ENCODE peak calls at places on chromosomes 3 and 15, in seven cellular contexts. A is breast epithelium, Q is fibroblast of lung, S is GM23338, V is endothelial cell of umbilical vein, L is heart right ventricle, N is OCI-LY7. Z is an unnamed sample.

GRCh38 chr3:144031938-144032337 is 60.3 kb downstream of the DIPK2A start:
- DNase-seq in V (no peak), L (peak; percentile 17), Q (peak; percentile 46), S (no peak), A (peak; percentile 81), N (no peak), Z (no peak)

GRCh38 chr15:33310481-33311311 is at the start of gene RYR3:
- DNase-seq in L (peak; percentile 6), V (no peak), S (peak; percentile 75), Q (peak; percentile 9), A (no peak), N (no peak), Z (peak; percentile 36)

GRCh38 chr15:43769584-43770228 is 7.1 kb downstream of the ELL3 start:
- DNase-seq in N (peak; percentile 70), V (peak; percentile 77), Q (peak; percentile 73), S (peak; percentile 90), A (no peak), L (peak; percentile 48), Z (no peak)

GRCh38 chr3:69420781-69421520 is 35.1 kb upstream of the FRMD4B start:
- DNase-seq in S (no peak), Q (peak; percentile 46), L (peak; percentile 43), V (peak; percentile 92), N (no peak), A (no peak), Z (no peak)

GRCh38 chr3:61669676-61670299 is 108.4 kb downstream of the PTPRG start:
- DNase-seq in S (no peak), N (peak; percentile 48), Q (no peak), A (no peak), L (peak; percentile 56), V (no peak), Z (no peak)

GRCh38 chr3:195036203-195037016 is 234.5 kb downstream of the XXYLT1 start:
- DNase-seq in N (no peak), L (no peak), V (no peak), A (no peak), S (no peak), Q (no peak), Z (no peak)

GRCh38 chr15:58705105-58705504 is 44.4 kb downstream of the ADAM10 start:
- DNase-seq in Q (no peak), S (no peak), V (no peak), N (no peak), A (no peak), L (no peak), Z (no peak)

GRCh38 chr3:134477938-134478337 is 7.8 kb downstream of the ANAPC13 start:
- DNase-seq in Q (no peak), V (no peak), A (no peak), N (no peak), S (no peak), L (no peak), Z (no peak)

GRCh38 chr3:55333041-55333440 is 154.1 kb downstream of the WNT5A start:
- DNase-seq in S (no peak), A (no peak), L (no peak), V (no peak), N (no peak), Q (peak; percentile 28), Z (no peak)

GRCh38 chr3:38001456-38002081 is 11.0 kb downstream of the VILL start:
- DNase-seq in Q (no peak), S (peak; percentile 71), A (no peak), L (no peak), V (no peak), N (no peak), Z (no peak)

GRCh38 chr3:11379824-11380281 is 107.7 kb downstream of the ATG7 start:
- DNase-seq in Q (peak; percentile 58), A (no peak), L (no peak), S (no peak), V (peak; percentile 91), N (no peak), Z (no peak)

GRCh38 chr15:92921215-92922131 is 21.3 kb downstream of the CHD2 start:
- DNase-seq in A (no peak), N (no peak), V (peak; percentile 67), S (no peak), L (no peak), Q (peak; percentile 35), Z (no peak)

GRCh38 chr3:195236076-195236798 is 34.7 kb downstream of the XXYLT1 start:
- DNase-seq in S (no peak), A (no peak), V (no peak), Q (no peak), L (peak; percentile 1), N (no peak), Z (no peak)

GRCh38 chr3:127822166-127822835 is at the start of gene MGLL:
- DNase-seq in A (no peak), Q (peak; percentile 44), N (no peak), V (peak; percentile 57), S (peak; percentile 53), L (peak; percentile 51), Z (no peak)

GRCh38 chr15:85097250-85097649 is 115.6 kb downstream of the PDE8A start:
- DNase-seq in S (no peak), V (no peak), A (no peak), Q (no peak), L (no peak), N (no peak), Z (no peak)

GRCh38 chr15:85097706-85098105 is 116.0 kb downstream of the PDE8A start:
- DNase-seq in N (no peak), Q (no peak), L (no peak), V (no peak), A (no peak), S (no peak), Z (no peak)

GRCh38 chr15:85100186-85100937 is 118.7 kb downstream of the PDE8A start:
- DNase-seq in L (no peak), V (no peak), Q (no peak), A (no peak), N (peak; percentile 31), S (no peak), Z (peak; percentile 86)

GRCh38 chr15:85095566-85095965 is 113.9 kb downstream of the PDE8A start:
- DNase-seq in V (no peak), L (no peak), N (no peak), Q (no peak), A (no peak), S (no peak), Z (no peak)

DNA sequence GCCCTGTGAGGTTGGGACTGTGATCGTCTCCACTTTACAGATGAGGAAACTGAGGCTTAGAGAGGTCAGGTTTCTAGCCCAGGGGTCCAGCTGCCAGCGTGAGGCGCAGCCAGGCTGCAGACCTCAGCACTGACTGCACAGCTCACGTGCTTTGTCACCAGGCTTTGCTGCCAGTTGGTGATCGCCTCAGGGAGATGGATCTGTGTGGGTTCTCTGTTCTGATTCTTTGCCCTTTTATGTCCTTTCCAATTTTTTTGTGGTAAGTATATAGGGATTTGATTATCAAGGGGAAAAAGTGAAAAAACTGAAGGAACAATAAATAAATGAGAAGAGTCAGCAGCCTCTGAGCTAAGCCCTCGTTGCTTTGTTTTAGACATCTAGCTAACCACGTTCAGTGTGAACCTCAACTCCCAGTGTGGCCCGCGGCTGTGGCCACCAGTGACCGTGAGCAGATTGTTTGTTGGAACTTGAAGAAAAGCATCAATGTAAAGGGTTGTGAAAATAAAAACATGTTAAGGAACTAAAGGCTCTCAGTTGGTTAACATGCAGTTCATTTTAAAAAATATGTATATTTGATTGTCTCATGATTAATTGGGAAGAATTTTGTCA is 117.6 kb downstream of the PDE8A start:
- DNase-seq in Q (no peak), L (no peak), A (no peak), N (no peak), S (no peak), V (no peak), Z (no peak)
- H3K4me1 ChIP-seq in Q (no peaks in the 10 kb centered on the region), L (no peaks in the 10 kb centered on the region), A (no peaks in the 10 kb centered on the region), N (no peaks in the 10 kb centered on the region), S (no peaks in the 10 kb centered on the region), V (no peaks in the 10 kb centered on the region), Z (no peaks in the 10 kb centered on the region)

DNA sequence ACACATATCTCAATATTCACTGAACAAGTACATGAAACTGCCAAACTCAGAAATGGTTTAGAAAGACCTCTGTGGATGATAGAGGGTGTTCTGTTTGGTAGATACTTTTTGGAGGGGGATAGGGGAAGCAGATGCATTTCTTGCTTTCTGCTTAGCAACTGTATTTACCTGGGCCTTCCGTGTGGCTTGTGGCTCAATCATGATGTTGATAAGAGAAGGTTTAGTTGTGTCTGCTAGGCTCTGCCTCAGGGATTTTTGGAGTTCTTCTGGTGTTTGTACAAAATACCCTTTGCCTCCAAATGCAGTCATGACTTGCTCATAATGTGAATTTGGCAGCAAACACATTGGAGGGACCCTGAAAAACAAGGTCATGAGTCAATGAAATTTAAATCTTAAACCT is 38.2 kb downstream of the HACL1 start:
- DNase-seq in A (no peak), L (no peak), S (no peak), N (no peak), Q (no peak), V (no peak), Z (no peak)
- H3K36me3 ChIP-seq in A (peaks cover 5% of the 10 kb centered on the region), L (peaks cover 87% of the 10 kb centered on the region), S (peaks cover 28% of the 10 kb centered on the region), N (peaks cover 76% of the 10 kb centered on the region), Q (no peaks in the 10 kb centered on the region), V (peaks cover 24% of the 10 kb centered on the region), Z (no peaks in the 10 kb centered on the region)

GRCh38 chr3:184381261-184382224 is 1.7 kb downstream of the CHRD start:
- DNase-seq in Q (no peak), A (no peak), S (peak; percentile 69), N (no peak), V (no peak), L (no peak), Z (no peak)
- H3K4me3 ChIP-seq in Q (no peak overlapping the region), A (peak overlapping the region; percentile 57), S (peak overlapping the region; percentile 64), N (no peak overlapping the region), V (no peak overlapping the region), L (peak overlapping the region; percentile 44), Z (no peak overlapping the region)

DNA sequence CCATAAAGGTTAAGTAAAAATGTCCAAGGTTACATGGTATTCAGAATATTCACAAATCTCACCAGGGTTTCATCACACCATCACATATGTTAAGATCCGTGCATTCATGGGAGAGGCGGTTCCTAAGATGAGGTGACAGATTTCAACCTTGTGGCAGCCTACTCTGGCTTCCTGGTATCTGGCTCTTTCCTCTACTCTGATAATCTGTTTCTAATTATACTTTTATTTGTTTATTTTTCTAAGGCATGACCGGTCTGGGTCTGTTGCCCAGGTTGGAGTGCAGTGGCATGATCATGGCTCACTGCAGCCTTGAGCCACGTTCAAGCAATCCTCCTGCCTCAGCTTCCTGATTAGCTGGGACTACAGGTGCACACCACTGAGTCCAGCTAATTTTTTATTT is 34.4 kb downstream of the RAF1 start:
- DNase-seq in S (no peak), V (no peak), Q (peak; percentile 60), N (no peak), A (no peak), L (peak; percentile 58), Z (no peak)
- H3K4me1 ChIP-seq in S (no peaks in the 10 kb centered on the region), V (peaks cover 10% of the 10 kb centered on the region), Q (peaks cover 5% of the 10 kb centered on the region), N (peaks cover 25% of the 10 kb centered on the region), A (no peaks in the 10 kb centered on the region), L (peaks cover 64% of the 10 kb centered on the region), Z (peaks cover 7% of the 10 kb centered on the region)

GRCh38 chr3:141525813-141526212 is 39.0 kb downstream of the RASA2 start:
- DNase-seq in A (no peak), V (no peak), N (no peak), L (no peak), S (no peak), Q (no peak), Z (no peak)

GRCh38 chr3:141528837-141529236 is 42.0 kb downstream of the RASA2 start:
- DNase-seq in Q (no peak), S (no peak), L (no peak), A (no peak), V (peak; percentile 21), N (no peak), Z (no peak)

GRCh38 chr3:141524988-141525387 is 38.2 kb downstream of the RASA2 start:
- DNase-seq in S (no peak), V (peak; percentile 48), N (no peak), L (no peak), Q (no peak), A (no peak), Z (no peak)

GRCh38 chr3:141529256-141530132 is 42.7 kb downstream of the RASA2 start:
- DNase-seq in A (no peak), S (peak; percentile 32), N (no peak), Q (no peak), V (no peak), L (no peak), Z (no peak)

GRCh38 chr3:141526709-141527108 is 39.9 kb downstream of the RASA2 start:
- DNase-seq in A (no peak), S (peak; percentile 27), N (no peak), L (no peak), V (no peak), Q (no peak), Z (no peak)
- H3K36me3 ChIP-seq in A (no peaks in the 10 kb centered on the region), S (no peaks in the 10 kb centered on the region), N (peaks cover 19% of the 10 kb centered on the region), L (peaks cover 12% of the 10 kb centered on the region), V (no peaks in the 10 kb centered on the region), Q (no peaks in the 10 kb centered on the region), Z (no peaks in the 10 kb centered on the region)